ENCODE peak calls at places on chromosome 22, in seven cellular contexts. O is kidney, E is left ventricle myocardium inferior, K is IMR-90, C is uterus, V is GM23338, M is foreskin fibroblast. G is an unnamed sample.

GRCh38 chr22:43876866-43877509 is 14.7 kb upstream of the SULT4A1 start:
- DNase-seq in O (peak), E (no peak), K (no peak), C (no peak), V (no peak), M (no peak), G (no peak)

GRCh38 chr22:34976474-34976873 is 89.5 kb upstream of the ISX start:
- DNase-seq in O (no peak), E (no peak), K (no peak), C (no peak), V (no peak), M (no peak), G (no peak)

GRCh38 chr22:49553518-49554295 is 274.0 kb downstream of the BRD1 start:
- DNase-seq in O (peak), E (no peak), K (no peak), C (no peak), V (no peak), M (no peak), G (no peak)

GRCh38 chr22:49454726-49455125 is 372.9 kb downstream of the BRD1 start:
- DNase-seq in O (no peak), E (no peak), K (no peak), C (no peak), V (no peak), M (no peak), G (no peak)

GRCh38 chr22:18024276-18024939 is at the start of gene MICAL3:
- DNase-seq in O (peak), E (peak), K (peak), C (peak), V (peak), M (peak), G (no peak)

GRCh38 chr22:22085702-22086500 is 103.3 kb upstream of the TOP3B start:
- DNase-seq in O (no peak), E (no peak), K (peak), C (no peak), V (no peak), M (peak), G (no peak)

GRCh38 chr22:36635483-36635882 is 68.1 kb downstream of the CACNG2 start:
- DNase-seq in O (no peak), E (no peak), K (no peak), C (no peak), V (no peak), M (no peak), G (no peak)

GRCh38 chr22:30219668-30220278 is 26.8 kb downstream of the LIF start:
- DNase-seq in O (no peak), E (no peak), K (no peak), C (no peak), V (no peak), M (no peak), G (no peak)

GRCh38 chr22:29702931-29703594 is 16.7 kb upstream of the CABP7 start:
- DNase-seq in O (no peak), E (peak), K (no peak), C (no peak), V (peak), M (no peak), G (no peak)

GRCh38 chr22:50326225-50326958 is 420 bp downstream of the DENND6B start:
- DNase-seq in O (peak), E (no peak), K (no peak), C (no peak), V (no peak), M (no peak), G (no peak)

GRCh38 chr22:37417737-37418348 is 9.4 kb downstream of the ELFN2 start:
- DNase-seq in O (no peak), E (no peak), K (peak), C (no peak), V (no peak), M (no peak), G (no peak)

GRCh38 chr22:37329239-37330140 is 47.2 kb downstream of the CYTH4 start:
- DNase-seq in O (no peak), E (no peak), K (peak), C (no peak), V (no peak), M (peak), G (no peak)

GRCh38 chr22:23395476-23396361 is 184.4 kb downstream of the IGLL1 start:
- DNase-seq in O (no peak), E (no peak), K (no peak), C (no peak), V (no peak), M (no peak), G (peak)

GRCh38 chr22:36287881-36288515 is 35.1 kb downstream of the APOL1 start:
- DNase-seq in O (peak), E (peak), K (no peak), C (no peak), V (no peak), M (no peak), G (no peak)

GRCh38 chr22:45842141-45842831 is 134.7 kb downstream of the WNT7B start:
- DNase-seq in O (no peak), E (no peak), K (peak), C (no peak), V (no peak), M (peak), G (no peak)

GRCh38 chr22:37431366-37431765 is 4.1 kb upstream of the ELFN2 start:
- DNase-seq in O (no peak), E (no peak), K (peak), C (no peak), V (no peak), M (no peak), G (no peak)

GRCh38 chr22:18998998-18999397 is 62.9 kb upstream of the PRODH start:
- DNase-seq in O (no peak), E (no peak), K (no peak), C (no peak), V (peak), M (no peak), G (no peak)

GRCh38 chr22:30754971-30755759 is 60.5 kb downstream of the OSBP2 start:
- DNase-seq in O (no peak), E (peak), K (peak), C (peak), V (peak), M (peak), G (no peak)

GRCh38 chr22:35777335-35777975 is 59.8 kb downstream of the APOL5 start:
- DNase-seq in O (no peak), E (no peak), K (peak), C (no peak), V (no peak), M (peak), G (no peak)

GRCh38 chr22:46081831-46082210 is 68.5 kb upstream of the PPARA start:
- DNase-seq in O (peak), E (peak), K (no peak), C (peak), V (no peak), M (no peak), G (no peak)

GRCh38 chr22:48577014-48577690 is 1250.5 kb downstream of the BRD1 start:
- DNase-seq in O (peak), E (no peak), K (no peak), C (no peak), V (no peak), M (no peak), G (no peak)

GRCh38 chr22:49667236-49667635 is 160.4 kb downstream of the BRD1 start:
- DNase-seq in O (peak), E (peak), K (no peak), C (no peak), V (no peak), M (no peak), G (peak)

GRCh38 chr22:30855677-30856518 is 112.7 kb downstream of the MORC2 start:
- DNase-seq in O (no peak), E (no peak), K (no peak), C (no peak), V (no peak), M (no peak), G (no peak)

GRCh38 chr22:40721266-40721665 is 42.0 kb downstream of the MCHR1 start:
- DNase-seq in O (no peak), E (no peak), K (peak), C (peak), V (peak), M (peak), G (no peak)

GRCh38 chr22:37753746-37754145 is 54.0 kb upstream of the GCAT start:
- DNase-seq in O (no peak), E (peak), K (peak), C (no peak), V (no peak), M (peak), G (no peak)

GRCh38 chr22:48254311-48254873 is 1491.9 kb downstream of the TBC1D22A start:
- DNase-seq in O (no peak), E (no peak), K (no peak), C (no peak), V (no peak), M (no peak), G (no peak)

GRCh38 chr22:49372530-49373288 is 455.0 kb downstream of the BRD1 start:
- DNase-seq in O (peak), E (no peak), K (no peak), C (no peak), V (no peak), M (no peak), G (no peak)

GRCh38 chr22:35686298-35686697 is 31.4 kb upstream of the APOL5 start:
- DNase-seq in O (no peak), E (no peak), K (no peak), C (no peak), V (no peak), M (no peak), G (no peak)

GRCh38 chr22:28349114-28349513 is 330.5 kb downstream of the TTC28 start:
- DNase-seq in O (no peak), E (no peak), K (no peak), C (no peak), V (no peak), M (no peak), G (no peak)

GRCh38 chr22:28346308-28346707 is 333.3 kb downstream of the TTC28 start:
- DNase-seq in O (no peak), E (no peak), K (no peak), C (no peak), V (no peak), M (no peak), G (no peak)

GRCh38 chr22:28348613-28349012 is 331.0 kb downstream of the TTC28 start:
- DNase-seq in O (no peak), E (no peak), K (no peak), C (no peak), V (no peak), M (no peak), G (no peak)

DNA sequence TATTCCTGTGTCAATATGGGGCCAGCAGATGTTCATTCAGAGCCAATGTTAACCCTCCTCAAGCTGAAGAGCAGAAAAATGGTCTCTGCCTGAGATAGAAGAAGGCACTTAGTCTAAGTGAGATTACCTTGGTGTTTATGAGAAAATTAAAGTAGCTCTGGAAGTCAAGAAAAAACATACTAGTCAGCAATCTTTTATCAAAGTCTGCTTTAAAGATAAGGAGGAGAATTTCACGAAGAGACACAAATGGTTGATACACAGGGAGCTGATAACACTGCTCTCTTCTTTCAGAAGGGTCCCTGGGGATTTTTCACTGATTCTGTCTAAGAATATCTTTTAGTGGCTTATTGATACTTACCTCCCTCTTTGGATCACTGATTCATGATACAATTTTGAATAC is 328.1 kb downstream of the TTC28 start:
- DNase-seq in O (no peak), E (no peak), K (no peak), C (no peak), V (no peak), M (no peak), G (no peak)
- H3K4me3 ChIP-seq in O (no peak), E (no peak), K (no peak), C (no peak), V (no peak), M (no peak), G (no peak)

DNA sequence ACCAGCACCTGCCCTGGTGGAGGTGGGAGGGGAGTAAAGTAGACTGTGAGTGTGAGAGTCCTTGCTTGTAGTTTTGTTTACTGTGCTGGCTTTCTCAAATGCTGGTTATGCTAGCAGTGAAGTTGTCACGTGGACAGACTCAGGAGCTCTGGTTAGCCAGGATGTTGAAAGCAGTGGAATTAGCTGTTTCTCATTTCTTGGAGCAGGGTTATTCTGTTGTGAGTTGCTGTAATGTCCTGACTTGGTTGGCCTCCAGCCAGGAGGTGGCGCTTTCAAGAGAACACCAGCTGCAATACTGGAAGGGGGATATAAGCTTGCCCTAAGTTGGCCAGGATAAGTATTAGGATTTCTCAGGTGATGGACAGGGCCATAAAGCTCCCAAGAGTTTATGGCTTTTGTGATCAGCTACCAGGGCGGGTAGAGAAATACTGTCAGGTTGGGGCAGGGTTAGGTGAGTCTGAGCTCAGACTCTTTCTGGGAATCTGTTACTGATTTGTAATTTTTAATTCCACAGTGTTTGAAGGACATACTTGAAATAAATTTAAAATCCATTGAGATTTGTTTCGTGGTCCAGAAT is 13.7 kb downstream of the CYP2D6 start:
- DNase-seq in O (no peak), E (no peak), K (peak), C (no peak), V (peak), M (peak), G (no peak)
- TF ChIP-seq CTCF in O (no peak), E (no peak), K (no peak), C (no peak), V (peak), M (no peak), G (no peak)

GRCh38 chr22:20424553-20424936 is 13.1 kb downstream of the SCARF2 start:
- DNase-seq in O (no peak), E (no peak), K (no peak), C (no peak), V (no peak), M (no peak), G (no peak)

GRCh38 chr22:20427104-20427944 is 10.3 kb downstream of the SCARF2 start:
- DNase-seq in O (peak), E (no peak), K (no peak), C (no peak), V (no peak), M (no peak), G (peak)

GRCh38 chr22:20424937-20425587 is 12.6 kb downstream of the SCARF2 start:
- DNase-seq in O (peak), E (peak), K (no peak), C (peak), V (peak), M (peak), G (peak)

GRCh38 chr22:20427945-20428417 is 9.6 kb downstream of the SCARF2 start:
- DNase-seq in O (peak), E (no peak), K (no peak), C (no peak), V (no peak), M (no peak), G (peak)

GRCh38 chr22:20425821-20426615 is 11.6 kb downstream of the SCARF2 start:
- DNase-seq in O (peak), E (no peak), K (no peak), C (no peak), V (peak), M (no peak), G (no peak)
- H3K4me3 ChIP-seq in O (no peak), E (peak), K (no peak), C (no peak), V (peak), M (no peak), G (no peak)

DNA sequence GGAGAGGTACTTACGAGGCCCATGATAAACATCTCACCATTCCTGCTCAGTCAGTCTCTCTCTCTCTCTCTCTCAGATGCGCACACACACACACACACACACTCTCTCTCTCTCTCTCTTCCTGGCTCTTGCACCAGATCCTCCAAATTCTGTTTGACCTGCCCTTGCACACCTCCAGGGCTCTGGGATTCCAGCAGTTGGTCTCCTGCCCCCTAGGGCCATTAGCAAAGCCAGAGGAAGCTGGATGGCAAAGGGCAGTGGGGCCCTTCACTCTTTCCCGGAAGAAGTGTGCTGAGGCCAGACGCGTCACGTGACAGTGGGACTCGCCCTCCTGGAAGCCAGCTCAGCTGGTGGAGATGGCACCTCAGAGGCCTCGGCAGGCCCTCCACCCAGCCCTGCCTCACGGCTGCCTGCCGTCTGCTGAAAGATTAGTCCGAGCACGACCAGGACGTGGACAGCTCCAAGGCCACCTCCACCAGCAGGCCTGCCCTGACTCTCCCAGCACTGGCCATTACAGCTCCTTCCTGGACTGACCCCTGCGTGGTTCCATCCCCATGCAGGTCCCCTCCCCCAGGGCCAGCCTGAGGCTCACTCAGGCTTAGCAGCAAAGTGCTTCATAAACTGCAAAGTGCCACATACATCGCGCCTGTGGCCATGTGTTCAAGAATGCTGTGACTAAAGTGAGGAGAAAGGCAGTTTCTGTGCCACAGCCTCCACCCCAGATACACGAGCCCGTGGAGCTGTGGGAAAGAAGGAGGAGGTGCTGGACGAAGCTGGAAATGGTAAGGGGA is 3.7 kb downstream of the PDGFB start:
- DNase-seq in O (peak), E (peak), K (no peak), C (no peak), V (no peak), M (no peak), G (no peak)
- TF ChIP-seq CTCF in O (no peak), E (no peak), K (no peak), C (no peak), V (no peak), M (no peak), G (no peak)

GRCh38 chr22:24400037-24400725 is 27.2 kb upstream of the ADORA2A start:
- DNase-seq in O (no peak), E (no peak), K (no peak), C (no peak), V (no peak), M (no peak), G (no peak)
- H3K4me3 ChIP-seq in O (no peak), E (no peak), K (no peak), C (no peak), V (no peak), M (no peak), G (no peak)